ENCODE peak calls at places on chromosomes 13 and 19, in five cellular contexts. U, Q, A, C and V are unnamed samples.

GRCh38 chr13:110055089-110055488 is 251.9 kb downstream of the COL4A1 start:
- DNase-seq in U (no peak), Q (no peak), A (no peak), C (no peak), V (no peak)

GRCh38 chr13:23856008-23856750 is 33.0 kb downstream of the MIPEP start:
- DNase-seq in U (no peak), Q (no peak), A (no peak), C (no peak), V (no peak)

GRCh38 chr13:66312312-66313087 is 917.6 kb downstream of the PCDH9 start:
- DNase-seq in U (no peak), Q (no peak), A (no peak), C (no peak), V (no peak)

GRCh38 chr13:110128546-110128945 is 178.4 kb downstream of the COL4A1 start:
- DNase-seq in U (no peak), Q (no peak), A (no peak), C (no peak), V (no peak)

GRCh38 chr13:75705395-75705794 is 69.3 kb downstream of the LMO7 start:
- DNase-seq in U (no peak), Q (no peak), A (no peak), C (no peak), V (no peak)

GRCh38 chr19:38661996-38662395 is 14.5 kb downstream of the ACTN4 start:
- DNase-seq in U (no peak), Q (no peak), A (no peak), C (no peak), V (no peak)

GRCh38 chr19:14203258-14203657 is 2.7 kb downstream of the ADGRL1 start:
- DNase-seq in U (no peak), Q (no peak), A (no peak), C (peak; percentile 21), V (no peak)

GRCh38 chr19:55549500-55550320 is 4.4 kb upstream of the SBK3 start:
- DNase-seq in U (no peak), Q (no peak), A (no peak), C (no peak), V (no peak)

GRCh38 chr19:7831452-7831851 is 1.4 kb downstream of the EVI5L start:
- DNase-seq in U (no peak), Q (no peak), A (no peak), C (no peak), V (peak; percentile 39)